ENCODE peak calls at places on chromosomes 3 and 15, in six cellular contexts. B is stimulated activated CD8-positive, alpha-beta memory T cell treated with anti-CD3 and anti-CD28 coated beads, Interleukin-2, amount 100 ng/mL, for 1 hour; D is fibroblast of villous mesenchyme; A is GM10248; Z is endodermal cell; J is stimulated activated CD4-positive, alpha-beta T cell treated with anti-CD3 and anti-CD28 coated beads, Interleukin-1b, Interleukin-23, amount 100 ng/mL, for 24 hours. I is an unnamed sample.

GRCh38 chr3:176814252-176814651 is 383.0 kb downstream of the TBL1XR1 start:
- DNase-seq in J (no peak), A (peak), B (no peak), Z (peak), D (peak), I (peak)

GRCh38 chr15:57680021-57680420 is 26.5 kb upstream of the POLR2M start:
- DNase-seq in A (no peak), B (no peak), Z (no peak), J (no peak), D (no peak), I (no peak)

GRCh38 chr3:71468311-71469130 is 115.0 kb downstream of the FOXP1 start:
- DNase-seq in J (no peak), Z (no peak), A (no peak), B (no peak), D (no peak), I (no peak)

GRCh38 chr3:20040476-20041196 is 390 bp downstream of the KAT2B start:
- DNase-seq in B (peak), J (peak), D (peak), Z (peak), A (peak), I (peak)

GRCh38 chr3:157746391-157746790 is 243.2 kb upstream of the VEPH1 start:
- DNase-seq in A (no peak), Z (no peak), B (no peak), D (no peak), J (no peak), I (no peak)

GRCh38 chr3:105353485-105354161 is 13.1 kb upstream of the ALCAM start:
- DNase-seq in D (peak), A (peak), B (no peak), Z (peak), J (no peak), I (no peak)

GRCh38 chr15:100889359-100890058 is 9.9 kb downstream of the ALDH1A3 start:
- DNase-seq in Z (peak), A (no peak), D (peak), J (no peak), B (no peak), I (peak)

GRCh38 chr15:101491739-101492640 is 2.5 kb upstream of the PCSK6 start:
- DNase-seq in J (no peak), Z (peak), D (no peak), A (peak), B (no peak), I (no peak)

GRCh38 chr3:142574665-142575064 is 3.9 kb downstream of the ATR start:
- DNase-seq in D (no peak), Z (no peak), J (no peak), A (no peak), B (no peak), I (no peak)

I was measured in SW480.